ENCODE peak calls at places on chromosomes 2 and 18, in ten cellular contexts. E, D, L, J, G, C, I, Y, Q and Z are unnamed samples.
A peak's percentile ranks its signal among the peaks of the same experiment; 100 is the strongest.

GRCh38 chr2:203534486-203535077 is 519 bp downstream of the RAPH1 start:
- DNase-seq in G (peak; percentile 19), Y (no peak), Q (no peak), E (no peak), I (peak; percentile 78), L (no peak), D (peak; percentile 71), C (peak; percentile 13), J (no peak), Z (no peak)

GRCh38 chr2:12169060-12169406 is 422.6 kb downstream of the LPIN1 start:
- DNase-seq in G (no peak), I (peak; percentile 68), D (no peak), J (no peak), L (no peak), C (peak; percentile 89), E (no peak), Q (no peak), Y (no peak), Z (peak; percentile 51)

GRCh38 chr2:71691747-71692455 is 238.5 kb downstream of the DYSF start:
- DNase-seq in Q (no peak), G (no peak), J (no peak), Y (peak; percentile 40), L (peak; percentile 72), D (peak; percentile 69), I (no peak), E (no peak), C (peak; percentile 7), Z (no peak)

GRCh38 chr2:182890305-182890704 is 23.9 kb upstream of the FRZB start:
- DNase-seq in C (no peak), Y (no peak), L (no peak), G (no peak), J (no peak), E (no peak), I (no peak), Q (no peak), D (no peak), Z (no peak)

GRCh38 chr2:62713837-62714236 is 8.3 kb downstream of the EHBP1 start:
- DNase-seq in G (no peak), J (no peak), I (no peak), E (no peak), C (no peak), D (no peak), Y (no peak), L (no peak), Q (no peak), Z (no peak)

GRCh38 chr2:6940820-6941219 is 23.6 kb downstream of the RNF144A start:
- DNase-seq in E (no peak), I (no peak), L (no peak), D (no peak), J (no peak), C (no peak), Q (no peak), G (no peak), Y (no peak), Z (no peak)

GRCh38 chr2:54561795-54562592 is 105.9 kb downstream of the SPTBN1 start:
- DNase-seq in G (no peak), L (no peak), C (no peak), Y (no peak), D (no peak), E (no peak), I (no peak), J (no peak), Q (no peak), Z (no peak)

GRCh38 chr2:25305809-25306208 is 35.9 kb downstream of the DNMT3A start:
- DNase-seq in L (no peak), E (no peak), J (no peak), D (peak; percentile 89), Q (no peak), G (no peak), I (no peak), Y (no peak), C (no peak), Z (no peak)

GRCh38 chr2:203583696-203584095 is 48.6 kb upstream of the RAPH1 start:
- DNase-seq in E (no peak), J (peak; percentile 33), I (peak; percentile 7), C (peak; percentile 65), L (no peak), Y (no peak), D (no peak), Q (no peak), G (no peak), Z (peak; percentile 52)

GRCh38 chr2:109188485-109188868 is 59.5 kb downstream of the SH3RF3 start:
- DNase-seq in L (no peak), D (peak; percentile 59), C (no peak), I (no peak), G (no peak), E (no peak), Y (no peak), J (no peak), Q (no peak), Z (no peak)

GRCh38 chr2:197309369-197310231 is 980 bp downstream of the ANKRD44 start:
- DNase-seq in I (peak; percentile 46), C (no peak), L (peak; percentile 84), Q (no peak), E (peak; percentile 63), G (peak; percentile 9), J (no peak), Y (peak; percentile 71), D (peak; percentile 72), Z (no peak)

GRCh38 chr18:60292186-60292585 is 80.4 kb downstream of the MC4R start:
- DNase-seq in C (no peak), L (no peak), G (no peak), Q (no peak), Y (no peak), E (no peak), J (no peak), I (no peak), D (no peak), Z (no peak)

GRCh38 chr2:118577202-118577601 is 270.2 kb downstream of the EN1 start:
- DNase-seq in J (no peak), I (no peak), D (no peak), E (no peak), L (no peak), G (no peak), Y (no peak), C (no peak), Q (no peak), Z (no peak)
- TF ChIP-seq CTCF in J (no peak), I (no peak), D (no peak), E (no peak), L (no peak), G (no peak), Y (no peak), C (no peak), Q (no peak), Z (no peak)

GRCh38 chr2:219490600-219491130 is 8.0 kb upstream of the GMPPA start:
- DNase-seq in I (no peak), Y (peak; percentile 30), C (no peak), Q (no peak), E (no peak), L (peak; percentile 65), J (no peak), G (no peak), D (no peak), Z (no peak)
- H3K27me3 ChIP-seq in I (no peaks in the 10 kb centered on the region), Y (no peaks in the 10 kb centered on the region), C (peaks cover 32% of the 10 kb centered on the region), Q (no peaks in the 10 kb centered on the region), E (peaks cover 79% of the 10 kb centered on the region), L (peaks cover 11% of the 10 kb centered on the region), J (no peaks in the 10 kb centered on the region), G (no peaks in the 10 kb centered on the region), D (no peaks in the 10 kb centered on the region), Z (no peaks in the 10 kb centered on the region)

DNA sequence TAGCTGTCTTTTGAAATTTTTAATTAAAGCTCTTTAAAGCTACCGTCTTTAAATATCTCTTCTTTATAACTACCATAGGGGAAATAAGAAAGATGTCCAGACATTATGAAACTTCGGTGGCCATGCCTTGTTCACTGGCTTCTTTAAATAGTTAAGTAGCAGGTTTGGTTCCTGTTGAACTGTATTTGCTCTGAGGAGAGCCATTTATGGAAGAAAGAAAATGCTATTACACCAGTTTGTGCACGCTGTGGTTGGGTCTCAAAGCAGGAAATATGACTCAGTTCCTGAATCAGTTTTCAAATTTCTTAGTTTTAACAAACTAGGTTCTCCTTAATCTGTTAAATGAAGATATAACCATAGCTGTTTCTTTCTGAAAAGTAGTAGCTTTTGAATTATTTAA is 12.2 kb downstream of the ARPC2 start:
- DNase-seq in C (peak; percentile 62), D (no peak), J (no peak), G (peak; percentile 17), Q (no peak), Y (no peak), E (no peak), I (peak; percentile 17), L (no peak), Z (peak; percentile 80)
- H3K36me3 ChIP-seq in C (peaks cover 74% of the 10 kb centered on the region), D (peaks cover 85% of the 10 kb centered on the region), J (peaks cover 35% of the 10 kb centered on the region), G (no peaks in the 10 kb centered on the region), Q (peaks cover 49% of the 10 kb centered on the region), Y (peaks cover 5% of the 10 kb centered on the region), E (peaks cover 100% of the 10 kb centered on the region), I (peaks cover 47% of the 10 kb centered on the region), L (no peaks in the 10 kb centered on the region), Z (peaks cover 28% of the 10 kb centered on the region)

DNA sequence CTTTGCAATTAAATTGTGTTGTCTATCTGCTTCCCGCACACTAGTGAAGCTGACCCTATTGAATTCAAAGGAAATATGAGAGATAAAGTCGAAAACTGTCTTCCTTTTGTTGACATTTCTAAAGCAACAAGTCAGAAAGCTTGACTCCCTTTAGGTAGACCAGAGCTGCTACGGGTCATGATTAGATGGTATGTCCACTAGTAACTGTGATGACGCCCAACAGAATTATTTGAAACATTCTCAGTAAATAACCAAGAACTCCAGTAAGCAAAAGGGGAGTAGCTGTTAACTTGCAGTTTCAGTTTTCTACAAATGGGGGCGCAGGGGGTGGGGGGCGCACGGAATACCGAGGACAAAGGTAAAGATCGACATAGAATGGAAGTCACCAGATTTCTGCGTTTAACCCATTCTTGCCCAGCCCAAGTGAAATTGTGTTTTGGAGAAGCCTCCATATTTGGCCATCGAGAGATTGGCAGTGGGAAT is 56.4 kb downstream of the CRIM1 start:
- DNase-seq in I (no peak), G (no peak), Y (no peak), L (no peak), Q (no peak), E (no peak), C (peak; percentile 69), J (no peak), D (no peak), Z (no peak)
- TF ChIP-seq CTCF in I (peak; percentile 5), G (no peak), Y (no peak), L (no peak), Q (no peak), E (no peak), C (peak; percentile 44), J (peak; percentile 62), D (no peak), Z (peak; percentile 19)

DNA sequence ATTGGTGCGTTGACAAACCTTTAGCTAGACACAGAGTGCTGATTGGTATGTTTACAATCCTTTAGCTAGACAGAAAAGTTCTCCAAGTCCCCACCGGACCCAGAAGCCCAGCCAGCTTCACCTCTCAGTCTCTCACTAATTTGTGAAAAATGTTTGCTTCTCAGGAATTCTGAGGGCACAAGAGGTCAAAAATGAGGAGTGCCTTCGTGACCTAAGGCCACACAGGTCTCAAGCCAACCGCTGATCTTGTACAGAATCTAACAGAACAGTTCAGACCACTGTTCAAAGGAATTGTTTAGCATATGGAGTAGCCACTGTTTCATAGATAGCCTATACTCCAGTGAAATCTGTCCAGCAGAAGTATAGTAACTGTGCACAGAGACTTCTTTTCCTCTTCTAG is 29.8 kb upstream of the LRRC30 start:
- DNase-seq in I (no peak), Q (no peak), G (no peak), L (no peak), C (no peak), D (no peak), E (no peak), J (no peak), Y (no peak), Z (no peak)
- H3K27me3 ChIP-seq in I (no peaks in the 10 kb centered on the region), Q (no peaks in the 10 kb centered on the region), G (no peaks in the 10 kb centered on the region), L (no peaks in the 10 kb centered on the region), C (no peaks in the 10 kb centered on the region), D (no peaks in the 10 kb centered on the region), E (no peaks in the 10 kb centered on the region), J (no peaks in the 10 kb centered on the region), Y (no peaks in the 10 kb centered on the region), Z (no peaks in the 10 kb centered on the region)